ENCODE peak calls at places on chromosomes 3 and 15, in nine cellular contexts. P is GM12891; X is stimulated activated CD8-positive, alpha-beta memory T cell treated with anti-CD3 and anti-CD28 coated beads, Interleukin-15, amount 100 ng/mL, for 4 hours; N is psoas muscle; B is stimulated activated CD4-positive, alpha-beta T cell treated with anti-CD3 and anti-CD28 coated beads, TNF-alpha, amount 100 ng/mL, for 48 hours; W is prostate gland; E is fibroblast of lung; V is mammary epithelial cell; I is nucleus accumbens. F is an unnamed sample.

GRCh38 chr3:166005126-166005525 is 167.9 kb upstream of the BCHE start:
- DNase-seq in P (no peak), X (no peak), B (no peak), E (no peak), N (no peak), I (no peak), V (peak; percentile 6), W (no peak), F (no peak)

GRCh38 chr3:47392933-47393332 is 12.1 kb downstream of the PTPN23 start:
- DNase-seq in B (no peak), E (no peak), P (no peak), V (no peak), X (no peak), I (no peak), W (no peak), N (no peak), F (no peak)

GRCh38 chr3:52270252-52270754 is 8.1 kb downstream of the WDR82 start:
- DNase-seq in W (no peak), B (no peak), V (no peak), P (no peak), E (no peak), X (no peak), I (no peak), N (no peak), F (no peak)

GRCh38 chr15:35627696-35628095 is 81.7 kb upstream of the DPH6 start:
- DNase-seq in B (no peak), N (no peak), P (no peak), X (no peak), W (no peak), E (no peak), I (no peak), V (no peak), F (no peak)

GRCh38 chr3:141366285-141367037 is 1.8 kb upstream of the ZBTB38 start:
- DNase-seq in B (no peak), W (peak; percentile 80), P (no peak), X (no peak), V (peak; percentile 87), I (no peak), E (peak; percentile 99), N (no peak), F (no peak)

GRCh38 chr3:123028233-123028828 is 768 bp upstream of the SEMA5B start:
- DNase-seq in I (peak; percentile 39), P (peak; percentile 48), N (no peak), W (peak; percentile 25), X (no peak), E (peak; percentile 58), V (peak; percentile 58), B (no peak), F (peak; percentile 33)

GRCh38 chr15:67511606-67512005 is 9.3 kb upstream of the C15orf61 start:
- DNase-seq in B (no peak), X (no peak), V (no peak), P (no peak), I (no peak), N (no peak), W (no peak), E (peak; percentile 25), F (no peak)

GRCh38 chr15:90545095-90545494 is 15.4 kb downstream of the CRTC3 start:
- DNase-seq in X (no peak), P (no peak), N (no peak), W (no peak), V (no peak), I (no peak), E (no peak), B (no peak), F (no peak)

GRCh38 chr15:79170256-79170664 is 79.7 kb upstream of the RASGRF1 start:
- DNase-seq in B (no peak), P (no peak), W (no peak), N (peak; percentile 56), X (no peak), I (no peak), E (peak; percentile 29), V (peak; percentile 69), F (no peak)